ENCODE peak calls at places on chromosome 3, in nine cellular contexts. One of them, this sample, is unnamed.

GRCh38 chr3:12303532-12303931 is 14.7 kb downstream of the PPARG start:
- DNase-seq in DMS53: no peak
- DNase-seq in kidney: no peak
- DNase-seq in activated gamma-delta T cell treated with Interleukin-2 at 50 U/mL for 16 hours: no peak
- DNase-seq in frontal cortex: no peak
- DNase-seq in left cardiac atrium: no peak
- DNase-seq in tibial artery: no peak
- DNase-seq in A172: peak; percentile 94
- DNase-seq in foreskin fibroblast: peak; percentile 93
- DNase-seq in this sample: no peak

GRCh38 chr3:136818191-136818850 is 605 bp upstream of the SLC35G2 start:
- DNase-seq in foreskin fibroblast: peak; percentile 80
- DNase-seq in kidney: no peak
- DNase-seq in tibial artery: peak; percentile 60
- DNase-seq in left cardiac atrium: peak; percentile 69
- DNase-seq in activated gamma-delta T cell treated with Interleukin-2 at 50 U/mL for 16 hours: peak; percentile 21
- DNase-seq in DMS53: peak; percentile 91
- DNase-seq in frontal cortex: peak; percentile 48
- DNase-seq in A172: peak; percentile 96
- DNase-seq in this sample: peak; percentile 76

GRCh38 chr3:62371735-62372591 is 1.4 kb downstream of the FEZF2 start:
- DNase-seq in tibial artery: no peak
- DNase-seq in foreskin fibroblast: peak; percentile 24
- DNase-seq in activated gamma-delta T cell treated with Interleukin-2 at 50 U/mL for 16 hours: no peak
- DNase-seq in A172: no peak
- DNase-seq in left cardiac atrium: no peak
- DNase-seq in frontal cortex: no peak
- DNase-seq in DMS53: peak; percentile 36
- DNase-seq in kidney: no peak
- DNase-seq in this sample: no peak

GRCh38 chr3:197362086-197362485 is 63.7 kb upstream of the DLG1 start:
- DNase-seq in A172: no peak
- DNase-seq in frontal cortex: no peak
- DNase-seq in tibial artery: no peak
- DNase-seq in kidney: no peak
- DNase-seq in DMS53: no peak
- DNase-seq in activated gamma-delta T cell treated with Interleukin-2 at 50 U/mL for 16 hours: no peak
- DNase-seq in left cardiac atrium: no peak
- DNase-seq in foreskin fibroblast: no peak
- DNase-seq in this sample: no peak

GRCh38 chr3:77320514-77320913 is 280.6 kb downstream of the ROBO2 start:
- DNase-seq in left cardiac atrium: no peak
- DNase-seq in A172: no peak
- DNase-seq in tibial artery: no peak
- DNase-seq in frontal cortex: no peak
- DNase-seq in DMS53: peak; percentile 48
- DNase-seq in foreskin fibroblast: peak; percentile 65
- DNase-seq in activated gamma-delta T cell treated with Interleukin-2 at 50 U/mL for 16 hours: no peak
- DNase-seq in kidney: no peak
- DNase-seq in this sample: peak; percentile 24

GRCh38 chr3:5479229-5479799 is 291.8 kb downstream of the EDEM1 start:
- DNase-seq in left cardiac atrium: no peak
- DNase-seq in tibial artery: no peak
- DNase-seq in frontal cortex: no peak
- DNase-seq in A172: peak; percentile 2
- DNase-seq in activated gamma-delta T cell treated with Interleukin-2 at 50 U/mL for 16 hours: no peak
- DNase-seq in DMS53: peak; percentile 49
- DNase-seq in foreskin fibroblast: no peak
- DNase-seq in kidney: no peak
- DNase-seq in this sample: no peak

GRCh38 chr3:10935846-10936631 is 56.5 kb upstream of the SLC6A1 start:
- DNase-seq in A172: no peak
- DNase-seq in frontal cortex: no peak
- DNase-seq in activated gamma-delta T cell treated with Interleukin-2 at 50 U/mL for 16 hours: no peak
- DNase-seq in left cardiac atrium: no peak
- DNase-seq in foreskin fibroblast: no peak
- DNase-seq in DMS53: no peak
- DNase-seq in tibial artery: no peak
- DNase-seq in kidney: peak; percentile 39
- DNase-seq in this sample: no peak

GRCh38 chr3:127017781-127018180 is 34.9 kb downstream of the PLXNA1 start:
- DNase-seq in A172: no peak
- DNase-seq in foreskin fibroblast: no peak
- DNase-seq in DMS53: no peak
- DNase-seq in kidney: no peak
- DNase-seq in tibial artery: no peak
- DNase-seq in left cardiac atrium: no peak
- DNase-seq in activated gamma-delta T cell treated with Interleukin-2 at 50 U/mL for 16 hours: no peak
- DNase-seq in frontal cortex: no peak
- DNase-seq in this sample: no peak

GRCh38 chr3:157856078-157856939 is 249.9 kb downstream of the SHOX2 start:
- DNase-seq in A172: peak; percentile 30
- DNase-seq in kidney: no peak
- DNase-seq in tibial artery: no peak
- DNase-seq in left cardiac atrium: no peak
- DNase-seq in DMS53: peak; percentile 62
- DNase-seq in foreskin fibroblast: peak; percentile 16
- DNase-seq in activated gamma-delta T cell treated with Interleukin-2 at 50 U/mL for 16 hours: no peak
- DNase-seq in frontal cortex: no peak
- DNase-seq in this sample: peak; percentile 49